ENCODE peak calls at places on chromosome 19, in six cellular contexts. R is breast epithelium, G is GM12878, U is GM23338, F is HL-60, Z is HCT116. B is an unnamed sample.

GRCh38 chr19:2207991-2208860 is 27.9 kb downstream of the PLEKHJ1 start:
- DNase-seq in R (no peak), G (no peak), U (peak), F (no peak), Z (no peak), B (no peak)

GRCh38 chr19:3304871-3305423 is 61.4 kb upstream of the NFIC start:
- DNase-seq in R (peak), G (peak), U (peak), F (peak), Z (peak), B (no peak)

GRCh38 chr19:50842130-50842529 is 8.8 kb upstream of the KLK15 start:
- DNase-seq in R (no peak), G (no peak), U (no peak), F (no peak), Z (no peak), B (no peak)

GRCh38 chr19:50510121-50510670 is 795 bp downstream of the JOSD2 start:
- DNase-seq in R (no peak), G (no peak), U (no peak), F (no peak), Z (no peak), B (no peak)

GRCh38 chr19:8552810-8553209 is 24.4 kb downstream of the MYO1F start:
- DNase-seq in R (no peak), G (no peak), U (peak), F (no peak), Z (peak), B (no peak)

GRCh38 chr19:19652482-19653295 is 9.2 kb upstream of the GMIP start:
- DNase-seq in R (no peak), G (no peak), U (no peak), F (no peak), Z (no peak), B (no peak)

GRCh38 chr19:3866798-3867638 is 1.8 kb downstream of the ZFR2 start:
- DNase-seq in R (no peak), G (no peak), U (no peak), F (no peak), Z (no peak), B (no peak)

GRCh38 chr19:8148410-8149231 is 771 bp downstream of the FBN3 start:
- DNase-seq in R (no peak), G (no peak), U (peak), F (no peak), Z (peak), B (no peak)

GRCh38 chr19:722553-723101 is 13.9 kb downstream of the PALM start:
- DNase-seq in R (no peak), G (no peak), U (no peak), F (no peak), Z (no peak), B (no peak)

GRCh38 chr19:21750586-21751128 is 16.7 kb downstream of the ZNF100 start:
- DNase-seq in R (no peak), G (no peak), U (no peak), F (no peak), Z (no peak), B (no peak)

GRCh38 chr19:35318679-35319448 is 10.1 kb upstream of the CD22 start:
- DNase-seq in R (peak), G (no peak), U (no peak), F (peak), Z (peak), B (no peak)

GRCh38 chr19:1236566-1236965 is 1.2 kb downstream of the CBARP start:
- DNase-seq in R (no peak), G (no peak), U (no peak), F (no peak), Z (no peak), B (no peak)

GRCh38 chr19:41376241-41376997 is at the start of gene TMEM91:
- DNase-seq in R (no peak), G (no peak), U (peak), F (no peak), Z (no peak), B (no peak)

GRCh38 chr19:57338798-57339378 is 12.2 kb upstream of the ZNF304 start:
- DNase-seq in R (no peak), G (no peak), U (no peak), F (no peak), Z (no peak), B (no peak)

GRCh38 chr19:2488942-2489731 is 13.2 kb downstream of the GADD45B start:
- DNase-seq in R (no peak), G (no peak), U (peak), F (peak), Z (no peak), B (no peak)

GRCh38 chr19:34662919-34663318 is 14.0 kb downstream of the SCGB2B2 start:
- DNase-seq in R (no peak), G (no peak), U (peak), F (peak), Z (peak), B (no peak)

GRCh38 chr19:6393982-6394412 is 1.0 kb upstream of the GTF2F1 start:
- DNase-seq in R (no peak), G (peak), U (no peak), F (peak), Z (no peak), B (no peak)

GRCh38 chr19:293436-294110 is 2.4 kb upstream of the PLPP2 start:
- DNase-seq in R (no peak), G (no peak), U (no peak), F (no peak), Z (no peak), B (no peak)

GRCh38 chr19:30084390-30084819 is 142.4 kb downstream of the URI1 start:
- DNase-seq in R (no peak), G (no peak), U (no peak), F (no peak), Z (no peak), B (no peak)

GRCh38 chr19:1864480-1865171 is 1.2 kb upstream of the KLF16 start:
- DNase-seq in R (no peak), G (no peak), U (peak), F (peak), Z (no peak), B (no peak)

GRCh38 chr19:3667037-3667638 is 33.1 kb downstream of the PIP5K1C start:
- DNase-seq in R (no peak), G (no peak), U (no peak), F (no peak), Z (no peak), B (no peak)

GRCh38 chr19:38851622-38852230 is 1.9 kb upstream of the HNRNPL start:
- DNase-seq in R (peak), G (no peak), U (peak), F (peak), Z (peak), B (peak)

GRCh38 chr19:6776999-6777398 is 4.5 kb downstream of the VAV1 start:
- DNase-seq in R (no peak), G (no peak), U (no peak), F (no peak), Z (no peak), B (no peak)

GRCh38 chr19:392375-392970 is 16.5 kb downstream of the C2CD4C start:
- DNase-seq in R (no peak), G (no peak), U (no peak), F (no peak), Z (no peak), B (no peak)

GRCh38 chr19:49631279-49631588 is 8.7 kb downstream of the RRAS start:
- DNase-seq in R (no peak), G (no peak), U (no peak), F (no peak), Z (no peak), B (no peak)

GRCh38 chr19:48895226-48895625 is 3.3 kb downstream of the TULP2 start:
- DNase-seq in R (no peak), G (no peak), U (no peak), F (no peak), Z (no peak), B (no peak)

GRCh38 chr19:36939153-36939552 is 23.0 kb downstream of the ZNF568 start:
- DNase-seq in R (no peak), G (no peak), U (peak), F (peak), Z (no peak), B (no peak)

GRCh38 chr19:37972803-37973202 is 65.8 kb downstream of the SIPA1L3 start:
- DNase-seq in R (no peak), G (no peak), U (no peak), F (no peak), Z (no peak), B (no peak)

GRCh38 chr19:5567360-5567970 is at the start of gene TINCR:
- DNase-seq in R (no peak), G (no peak), U (peak), F (no peak), Z (no peak), B (no peak)

GRCh38 chr19:6534451-6535093 is 3.7 kb downstream of the TNFSF9 start:
- DNase-seq in R (no peak), G (no peak), U (peak), F (no peak), Z (no peak), B (no peak)

GRCh38 chr19:2045501-2046045 is 5.5 kb downstream of the MKNK2 start:
- DNase-seq in R (no peak), G (no peak), U (no peak), F (no peak), Z (no peak), B (peak)

GRCh38 chr19:46009530-46010510 is 13.0 kb downstream of the PGLYRP1 start:
- DNase-seq in R (no peak), G (no peak), U (peak), F (peak), Z (peak), B (no peak)

GRCh38 chr19:11444059-11444458 is 8.6 kb downstream of the PRKCSH start:
- DNase-seq in R (peak), G (no peak), U (no peak), F (no peak), Z (no peak), B (no peak)

GRCh38 chr19:33634361-33635091 is 12.8 kb downstream of the CHST8 start:
- DNase-seq in R (no peak), G (no peak), U (no peak), F (no peak), Z (no peak), B (no peak)

GRCh38 chr19:13696839-13697238 is 67.5 kb upstream of the MRI1 start:
- DNase-seq in R (no peak), G (no peak), U (no peak), F (no peak), Z (no peak), B (no peak)

GRCh38 chr19:13691569-13691968 is 72.8 kb upstream of the MRI1 start:
- DNase-seq in R (no peak), G (no peak), U (no peak), F (no peak), Z (no peak), B (no peak)

GRCh38 chr19:13689050-13689449 is 75.3 kb upstream of the MRI1 start:
- DNase-seq in R (no peak), G (peak), U (peak), F (no peak), Z (peak), B (no peak)

GRCh38 chr19:13693933-13694332 is 70.4 kb upstream of the MRI1 start:
- DNase-seq in R (no peak), G (no peak), U (peak), F (no peak), Z (no peak), B (no peak)

GRCh38 chr19:13692096-13692495 is 72.2 kb upstream of the MRI1 start:
- DNase-seq in R (no peak), G (no peak), U (no peak), F (no peak), Z (no peak), B (no peak)
- TF ChIP-seq POLR2AphosphoS5 in R (no peak), G (no peak), U (no peak), F (no peak), Z (no peak), B (no peak)

GRCh38 chr19:54462713-54463530 is 656 bp downstream of the LENG9 start:
- DNase-seq in R (peak), G (no peak), U (peak), F (peak), Z (no peak), B (no peak)

GRCh38 chr19:54464044-54464623 is 556 bp upstream of the LENG9 start:
- DNase-seq in R (peak), G (peak), U (peak), F (peak), Z (peak), B (no peak)

GRCh38 chr19:54465367-54466109 is 2.0 kb upstream of the LENG9 start:
- DNase-seq in R (no peak), G (no peak), U (peak), F (no peak), Z (no peak), B (no peak)

GRCh38 chr19:54463531-54464043 is at the start of gene LENG9:
- DNase-seq in R (peak), G (no peak), U (peak), F (peak), Z (peak), B (no peak)

GRCh38 chr19:54464624-54465266 is 1.2 kb upstream of the LENG9 start:
- DNase-seq in R (peak), G (no peak), U (peak), F (peak), Z (peak), B (peak)
- H3K27ac ChIP-seq in R (peak), G (peak), U (peak), F (peak), Z (peak), B (peak)

GRCh38 chr19:32339988-32340874 is 5.2 kb upstream of the ZNF507 start:
- DNase-seq in R (no peak), G (no peak), U (peak), F (peak), Z (no peak), B (no peak)

GRCh38 chr19:32337176-32337808 is 8.1 kb upstream of the ZNF507 start:
- DNase-seq in R (no peak), G (no peak), U (no peak), F (no peak), Z (no peak), B (no peak)

GRCh38 chr19:32333227-32333626 is 12.2 kb upstream of the ZNF507 start:
- DNase-seq in R (no peak), G (no peak), U (no peak), F (no peak), Z (no peak), B (no peak)

DNA sequence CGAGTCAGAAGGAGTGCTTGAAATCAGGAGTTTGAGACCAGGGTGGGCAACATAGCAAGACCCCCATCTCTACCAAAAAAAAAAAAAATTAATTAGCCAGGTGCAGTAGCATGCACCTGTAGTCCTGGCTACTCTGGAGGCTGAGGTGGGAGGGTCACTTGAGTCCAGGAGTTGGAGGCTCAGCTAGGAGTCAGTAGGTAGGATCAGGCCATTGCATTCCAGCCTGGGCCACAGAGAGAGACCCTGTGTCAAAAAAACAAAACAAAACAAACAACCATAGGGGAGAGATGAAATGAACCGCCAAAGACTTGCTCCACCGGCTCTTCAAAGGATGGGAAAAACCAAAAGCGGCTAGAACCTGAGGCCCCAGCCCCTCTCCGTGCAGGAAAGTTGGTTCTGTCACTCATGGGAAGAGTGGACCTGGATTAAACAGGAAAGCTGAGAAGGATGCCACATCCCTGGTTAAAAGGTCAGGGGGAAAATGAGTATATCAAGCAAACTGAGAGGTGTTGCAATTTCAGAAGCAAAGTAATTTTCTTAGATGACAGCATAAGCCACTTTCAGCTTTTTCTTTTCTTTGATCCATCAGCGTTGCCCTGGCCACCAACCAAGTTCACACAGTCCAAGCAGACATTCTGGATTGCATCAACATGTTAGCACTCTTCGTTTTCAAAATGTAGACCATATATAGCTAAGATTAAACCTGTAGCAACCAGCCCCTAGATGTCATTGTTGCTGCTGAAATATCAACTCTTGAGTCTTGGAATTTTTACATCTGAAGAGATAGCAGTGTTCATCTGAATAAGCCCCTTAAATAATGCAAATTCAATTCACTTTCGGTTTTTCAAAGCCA is 8.9 kb upstream of the ZNF507 start:
- DNase-seq in R (no peak), G (no peak), U (no peak), F (no peak), Z (no peak), B (no peak)
- TF ChIP-seq POLR2AphosphoS5 in R (no peak), G (no peak), U (no peak), F (no peak), Z (no peak), B (no peak)

DNA sequence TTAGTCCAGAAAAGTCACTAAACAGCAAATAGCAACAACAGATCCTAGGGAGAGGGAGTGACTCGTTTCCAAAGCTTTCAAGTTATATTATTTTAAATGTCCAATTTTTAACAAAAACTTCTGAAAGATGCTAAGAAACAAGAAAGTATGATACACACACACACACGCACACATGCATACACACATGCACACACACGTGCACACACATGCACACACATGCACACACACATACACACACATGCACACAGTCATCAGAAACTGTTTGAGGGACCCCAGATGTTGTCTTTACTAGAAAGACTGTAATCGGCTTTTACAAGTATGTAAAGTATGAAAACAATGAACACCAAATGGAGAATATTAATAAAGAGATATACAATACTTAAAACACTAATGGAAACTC is 825.4 kb downstream of the UQCRFS1 start:
- DNase-seq in R (no peak), G (no peak), U (no peak), F (no peak), Z (no peak), B (no peak)
- H3K27ac ChIP-seq in R (no peak), G (no peak), U (no peak), F (no peak), Z (no peak), B (no peak)

GRCh38 chr19:17797397-17798201 is 2.7 kb downstream of the B3GNT3 start:
- DNase-seq in R (no peak), G (no peak), U (no peak), F (no peak), Z (peak), B (no peak)
- TF ChIP-seq POLR2AphosphoS5 in R (no peak), G (no peak), U (no peak), F (no peak), Z (peak), B (no peak)

DNA sequence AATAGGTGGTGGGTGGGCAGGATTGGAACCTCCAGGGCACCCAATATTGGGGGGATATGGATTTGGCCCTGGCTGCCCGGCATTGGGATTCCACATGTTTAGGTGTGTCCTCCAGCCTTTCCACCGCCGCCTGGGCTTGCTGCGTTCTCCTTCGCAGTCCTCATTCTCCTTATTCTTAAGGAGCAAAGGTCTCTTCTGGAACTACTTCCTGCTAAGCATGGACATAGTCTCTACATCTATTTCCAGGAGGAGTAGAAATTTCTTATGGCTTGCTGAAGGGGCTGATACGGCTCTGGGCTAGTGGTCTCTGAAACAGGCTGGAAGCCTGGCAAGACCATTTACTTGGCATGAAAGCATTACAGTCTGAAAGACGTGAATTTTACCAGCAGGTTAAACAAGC is 9.2 kb upstream of the FCGBP start:
- DNase-seq in R (no peak), G (no peak), U (no peak), F (no peak), Z (no peak), B (no peak)
- H3K27ac ChIP-seq in R (no peak), G (peak), U (no peak), F (no peak), Z (no peak), B (no peak)